ENCODE peak calls at places on chromosomes 7 and 10, in six cellular contexts. I is D341Med; V is activated CD8-positive, alpha-beta memory T cell treated with anti-CD3 and anti-CD28 coated beads for 24 hours; O is stimulated activated CD4-positive, alpha-beta T cell treated with anti-CD3 and anti-CD28 coated beads, Interleukin-1b, Interleukin-23, amount 100 ng/mL, for 24 hours; X is cardiac muscle cell; S is AML-193. R is an unnamed sample.

GRCh38 chr10:92045641-92046106 is 122.1 kb downstream of the BTAF1 start:
- DNase-seq in I (no peak), V (no peak), O (no peak), X (peak; percentile 27), S (no peak), R (no peak)

GRCh38 chr10:27413387-27413786 is 90.7 kb upstream of the RAB18 start:
- DNase-seq in I (no peak), V (no peak), O (no peak), X (no peak), S (no peak), R (no peak)

GRCh38 chr10:117165557-117166419 is 27.7 kb upstream of the VAX1 start:
- DNase-seq in I (peak; percentile 82), V (peak; percentile 66), O (no peak), X (peak; percentile 76), S (no peak), R (no peak)

GRCh38 chr7:150641854-150642253 is 9.7 kb upstream of the GIMAP6 start:
- DNase-seq in I (no peak), V (no peak), O (no peak), X (no peak), S (no peak), R (no peak)

GRCh38 chr7:35519971-35520809 is 174.7 kb downstream of the HERPUD2 start:
- DNase-seq in I (peak; percentile 83), V (peak; percentile 65), O (peak; percentile 29), X (peak; percentile 93), S (peak; percentile 33), R (peak; percentile 34)

GRCh38 chr10:17643339-17643754 is 604 bp upstream of the STAM start:
- DNase-seq in I (peak; percentile 81), V (no peak), O (no peak), X (peak; percentile 71), S (peak; percentile 62), R (no peak)

GRCh38 chr7:157267956-157268355 is 68.8 kb upstream of the DNAJB6 start:
- DNase-seq in I (no peak), V (peak; percentile 19), O (no peak), X (no peak), S (no peak), R (no peak)

GRCh38 chr7:102021841-102022618 is 204.6 kb downstream of the CUX1 start:
- DNase-seq in I (no peak), V (no peak), O (no peak), X (no peak), S (no peak), R (no peak)

GRCh38 chr7:120995659-120996058 is 7.1 kb downstream of the CPED1 start:
- DNase-seq in I (no peak), V (no peak), O (no peak), X (no peak), S (peak; percentile 38), R (no peak)

GRCh38 chr10:60789340-60789739 is 11.1 kb downstream of the CDK1 start:
- DNase-seq in I (no peak), V (no peak), O (no peak), X (no peak), S (no peak), R (no peak)

GRCh38 chr7:2471396-2471795 is 4.8 kb downstream of the GRIFIN start:
- DNase-seq in I (no peak), V (no peak), O (no peak), X (no peak), S (no peak), R (no peak)

GRCh38 chr10:11425288-11425595 is 186.2 kb downstream of the USP6NL start:
- DNase-seq in I (peak; percentile 8), V (no peak), O (no peak), X (no peak), S (no peak), R (no peak)

GRCh38 chr7:139995034-139995915 is 67.5 kb downstream of the PARP12 start:
- DNase-seq in I (no peak), V (no peak), O (no peak), X (peak; percentile 36), S (no peak), R (no peak)

GRCh38 chr7:2779086-2779485 is 65.0 kb downstream of the GNA12 start:
- DNase-seq in I (no peak), V (no peak), O (no peak), X (no peak), S (no peak), R (no peak)

R was measured in KG1.